ENCODE peak calls at places on chromosomes 7 and 10, in six cellular contexts. Y is BJ, O is sigmoid colon, M is lung, Q is WTC11, R is nephron progenitor cell. J is an unnamed sample.

GRCh38 chr7:103598326-103598905 is 152.4 kb upstream of the SLC26A5 start:
- DNase-seq in Y (no peak), Q (no peak), O (no peak), R (no peak), M (no peak), J (no peak)

GRCh38 chr10:6062101-6062771 is at the start of gene IL2RA:
- DNase-seq in M (no peak), Q (no peak), Y (no peak), R (no peak), O (peak), J (no peak)

GRCh38 chr10:71704816-71705215 is 14.8 kb downstream of the C10orf105 start:
- DNase-seq in R (no peak), M (no peak), Y (no peak), O (no peak), Q (no peak), J (no peak)

GRCh38 chr7:136009488-136010079 is 32.4 kb upstream of the MTPN start:
- DNase-seq in O (no peak), Y (no peak), M (no peak), Q (no peak), R (peak), J (no peak)

GRCh38 chr7:141660259-141660658 is 41.7 kb downstream of the DENND11 start:
- DNase-seq in Q (no peak), M (no peak), Y (no peak), O (no peak), R (no peak), J (no peak)

GRCh38 chr7:106770191-106770590 is 94.9 kb upstream of the PIK3CG start:
- DNase-seq in M (no peak), Y (peak), R (no peak), Q (no peak), O (no peak), J (no peak)

GRCh38 chr10:36362257-36362656 is 720.2 kb upstream of the FZD8 start:
- DNase-seq in O (no peak), Q (no peak), R (no peak), Y (no peak), M (no peak), J (no peak)

GRCh38 chr10:89793649-89794254 is 92.4 kb downstream of the KIF20B start:
- DNase-seq in R (peak), M (no peak), Q (no peak), O (no peak), Y (peak), J (no peak)

GRCh38 chr7:90952649-90952991 is 311.6 kb upstream of the FZD1 start:
- DNase-seq in Q (no peak), Y (no peak), O (no peak), R (no peak), M (no peak), J (no peak)

GRCh38 chr10:51606829-51607228 is 92.6 kb downstream of the CSTF2T start:
- DNase-seq in Q (no peak), Y (no peak), O (no peak), M (no peak), R (no peak), J (no peak)
- TF ChIP-seq CTCF in Q (no peak), Y (no peak), O (no peak), M (no peak), R (no peak), J (no peak)

DNA sequence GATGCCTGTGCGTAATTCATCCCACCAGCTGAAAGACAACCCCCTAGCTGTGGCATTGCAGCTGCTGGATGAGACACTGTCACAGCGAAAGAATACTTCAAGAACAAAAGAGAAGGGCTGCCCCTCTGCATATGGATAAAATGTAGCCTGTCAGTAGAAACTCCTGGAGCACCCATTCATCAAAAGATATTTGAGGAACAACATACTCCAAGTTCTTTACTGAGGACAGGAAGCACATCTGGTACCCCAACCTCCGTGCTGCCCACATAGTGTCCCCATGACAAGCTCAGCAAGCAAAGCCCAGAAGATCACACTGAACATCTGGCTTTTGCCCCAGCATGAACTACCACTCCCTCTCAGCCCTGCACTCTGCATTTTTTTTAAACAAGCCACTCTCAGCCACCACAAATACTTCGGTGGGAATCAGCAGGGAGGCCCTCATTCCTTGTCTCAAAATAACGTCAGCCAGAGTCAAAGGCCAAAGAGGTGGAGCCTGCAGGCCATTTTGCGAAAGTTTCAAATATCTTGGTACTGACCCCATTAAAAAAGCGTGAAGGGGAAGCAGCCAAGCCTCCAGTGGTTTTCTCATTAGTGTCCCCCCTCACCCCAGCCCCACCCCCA is 1.7 kb downstream of the CREB3L2 start:
- DNase-seq in Q (peak), R (peak), M (peak), O (peak), Y (peak), J (no peak)
- TF ChIP-seq CTCF in Q (no peak), R (no peak), M (no peak), O (no peak), Y (no peak), J (peak)

GRCh38 chr7:56033671-56034432 is 17.4 kb downstream of the PSPH start:
- DNase-seq in Y (peak), Q (peak), O (peak), R (peak), M (peak), J (no peak)
- TF ChIP-seq CTCF in Y (peak), Q (no peak), O (no peak), R (peak), M (no peak), J (peak)

GRCh38 chr10:79068562-79069324 is at the start of gene ZMIZ1:
- DNase-seq in Q (peak), R (peak), M (peak), Y (peak), O (peak), J (no peak)

GRCh38 chr10:79070091-79070610 is 1.4 kb downstream of the ZMIZ1 start:
- DNase-seq in Y (no peak), O (peak), R (peak), Q (peak), M (no peak), J (no peak)

GRCh38 chr10:79068203-79068561 is 584 bp upstream of the ZMIZ1 start:
- DNase-seq in M (no peak), O (no peak), Q (no peak), R (no peak), Y (no peak), J (no peak)

GRCh38 chr10:79070611-79071534 is 2.1 kb downstream of the ZMIZ1 start:
- DNase-seq in Y (no peak), R (peak), M (peak), Q (peak), O (peak), J (peak)

GRCh38 chr10:79069325-79070090 is 742 bp downstream of the ZMIZ1 start:
- DNase-seq in R (peak), Q (peak), O (peak), M (no peak), Y (no peak), J (no peak)
- TF ChIP-seq CTCF in R (no peak), Q (no peak), O (no peak), M (no peak), Y (peak), J (peak)

J was measured in chondrocyte.